ENCODE peak calls at places on chromosome 11, in nine cellular contexts. I, G, X, P, Y, W, Q, M and D are unnamed samples.

GRCh38 chr11:93089474-93090102 is 108.2 kb downstream of the SLC36A4 start:
- DNase-seq in I (peak; percentile 42), G (peak; percentile 61), X (peak; percentile 63), P (no peak), Y (no peak), W (no peak), Q (peak; percentile 3), M (no peak), D (no peak)

GRCh38 chr11:74895340-74896116 is 53.4 kb downstream of the XRRA1 start:
- DNase-seq in I (no peak), G (no peak), X (no peak), P (no peak), Y (no peak), W (no peak), Q (no peak), M (no peak), D (no peak)

GRCh38 chr11:65182258-65183170 is 786 bp downstream of the CAPN1 start:
- DNase-seq in I (peak; percentile 62), G (peak; percentile 52), X (peak; percentile 40), P (no peak), Y (peak; percentile 20), W (no peak), Q (no peak), M (no peak), D (no peak)

GRCh38 chr11:39459606-39460005 is 1999.8 kb downstream of the LRRC4C start:
- DNase-seq in I (no peak), G (no peak), X (no peak), P (no peak), Y (no peak), W (no peak), Q (no peak), M (no peak), D (no peak)

GRCh38 chr11:69257838-69258658 is 35.9 kb upstream of the MYEOV start:
- DNase-seq in I (no peak), G (no peak), X (no peak), P (no peak), Y (no peak), W (no peak), Q (no peak), M (no peak), D (no peak)

GRCh38 chr11:65703846-65704245 is 8.2 kb upstream of the KAT5 start:
- DNase-seq in I (no peak), G (no peak), X (no peak), P (no peak), Y (no peak), W (no peak), Q (no peak), M (no peak), D (no peak)

GRCh38 chr11:17740649-17741235 is 6.2 kb downstream of the KCNC1 start:
- DNase-seq in I (no peak), G (no peak), X (no peak), P (no peak), Y (no peak), W (no peak), Q (no peak), M (no peak), D (no peak)

GRCh38 chr11:61198391-61198790 is 4.9 kb upstream of the PGA3 start:
- DNase-seq in I (no peak), G (no peak), X (no peak), P (no peak), Y (no peak), W (no peak), Q (no peak), M (no peak), D (no peak)

GRCh38 chr11:134142536-134142935 is 73.7 kb downstream of the JAM3 start:
- DNase-seq in I (no peak), G (no peak), X (peak; percentile 49), P (no peak), Y (no peak), W (no peak), Q (no peak), M (no peak), D (no peak)

GRCh38 chr11:3229673-3230630 is 2.3 kb downstream of the MRGPRE start:
- DNase-seq in I (no peak), G (no peak), X (no peak), P (no peak), Y (no peak), W (no peak), Q (no peak), M (no peak), D (no peak)

GRCh38 chr11:120031612-120032600 is 106.0 kb downstream of the TRIM29 start:
- DNase-seq in I (no peak), G (no peak), X (no peak), P (no peak), Y (no peak), W (no peak), Q (no peak), M (no peak), D (no peak)

GRCh38 chr11:69071956-69072355 is 23.2 kb downstream of the TPCN2 start:
- DNase-seq in I (no peak), G (no peak), X (no peak), P (no peak), Y (no peak), W (no peak), Q (no peak), M (no peak), D (no peak)

GRCh38 chr11:13339196-13340153 is 61.9 kb downstream of the BMAL1 start:
- DNase-seq in I (no peak), G (no peak), X (peak; percentile 75), P (no peak), Y (peak; percentile 78), W (peak; percentile 6), Q (no peak), M (no peak), D (no peak)

GRCh38 chr11:60939301-60939700 is 12.7 kb downstream of the SLC15A3 start:
- DNase-seq in I (no peak), G (no peak), X (no peak), P (no peak), Y (no peak), W (no peak), Q (no peak), M (no peak), D (no peak)

GRCh38 chr11:105923814-105924213 is 98.2 kb downstream of the MSANTD4 start:
- DNase-seq in I (no peak), G (no peak), X (peak; percentile 54), P (no peak), Y (no peak), W (no peak), Q (no peak), M (no peak), D (no peak)

GRCh38 chr11:72306186-72306585 is 62.2 kb upstream of the PHOX2A start:
- DNase-seq in I (no peak), G (no peak), X (peak; percentile 4), P (no peak), Y (no peak), W (no peak), Q (no peak), M (no peak), D (no peak)

GRCh38 chr11:95297680-95298452 is 66.9 kb upstream of the SESN3 start:
- DNase-seq in I (no peak), G (no peak), X (no peak), P (no peak), Y (no peak), W (no peak), Q (no peak), M (no peak), D (no peak)

GRCh38 chr11:110565344-110565684 is 135.6 kb downstream of the FDX1 start:
- DNase-seq in I (no peak), G (no peak), X (peak; percentile 51), P (no peak), Y (no peak), W (no peak), Q (no peak), M (no peak), D (no peak)

GRCh38 chr11:109075976-109076375 is 346.0 kb upstream of the C11orf87 start:
- DNase-seq in I (no peak), G (no peak), X (no peak), P (no peak), Y (no peak), W (no peak), Q (no peak), M (no peak), D (no peak)

GRCh38 chr11:91694331-91694730 is 530.3 kb upstream of the FAT3 start:
- DNase-seq in I (no peak), G (no peak), X (no peak), P (no peak), Y (no peak), W (no peak), Q (no peak), M (no peak), D (no peak)

GRCh38 chr11:67373916-67374570 is 645 bp upstream of the CLCF1 start:
- DNase-seq in I (peak; percentile 77), G (no peak), X (peak; percentile 95), P (no peak), Y (peak; percentile 90), W (peak; percentile 41), Q (peak; percentile 77), M (peak; percentile 63), D (peak; percentile 93)